ENCODE peak calls at places on chromosomes 4 and X, in four cellular contexts. E is tibial nerve, C is choroid plexus epithelial cell, P is iPS DF 6.9. M is an unnamed sample.

GRCh38 chr4:110490109-110490508 is 14.2 kb downstream of the ENPEP start:
- DNase-seq in E (no peak), C (no peak), P (no peak), M (no peak)

GRCh38 chrX:3415011-3415410 is 68.6 kb upstream of the MXRA5 start:
- DNase-seq in E (no peak), C (no peak), P (no peak), M (no peak)

GRCh38 chrX:134679226-134679625 is 21.0 kb upstream of the PLAC1 start:
- DNase-seq in E (no peak), C (peak; percentile 26), P (no peak), M (no peak)

GRCh38 chrX:43846558-43846957 is 35.7 kb downstream of the MAOB start:
- DNase-seq in E (no peak), C (no peak), P (no peak), M (no peak)

GRCh38 chr4:13266687-13267086 is 217.5 kb downstream of the RAB28 start:
- DNase-seq in E (no peak), C (no peak), P (no peak), M (no peak)

GRCh38 chr4:119314356-119314755 is 7.6 kb downstream of the FABP2 start:
- DNase-seq in E (no peak), C (peak; percentile 77), P (no peak), M (peak; percentile 53)

GRCh38 chr4:8315343-8316250 is 46.0 kb downstream of the HTRA3 start:
- DNase-seq in E (no peak), C (peak; percentile 89), P (peak; percentile 33), M (peak; percentile 43)

GRCh38 chrX:81174286-81174685 is 27.4 kb downstream of the HMGN5 start:
- DNase-seq in E (no peak), C (peak; percentile 48), P (no peak), M (peak; percentile 31)

GRCh38 chr4:108209489-108209888 is 40.8 kb upstream of the LEF1 start:
- DNase-seq in E (no peak), C (no peak), P (no peak), M (no peak)

GRCh38 chr4:166252487-166253402 is 379.7 kb downstream of the TLL1 start:
- DNase-seq in E (no peak), C (peak; percentile 51), P (peak; percentile 1), M (peak; percentile 44)

GRCh38 chr4:53477666-53478065 is 100.2 kb downstream of the FIP1L1 start:
- DNase-seq in E (no peak), C (no peak), P (no peak), M (no peak)
- H3K4me3 ChIP-seq in E (no peak overlapping the region), C (no peak overlapping the region), P (no peak overlapping the region), M (no peak overlapping the region)

GRCh38 chr4:24589448-24589847 is 5.1 kb upstream of the DHX15 start:
- DNase-seq in E (no peak), C (no peak), P (no peak), M (no peak)
- H3K4me3 ChIP-seq in E (no peak overlapping the region), C (no peak overlapping the region), P (no peak overlapping the region), M (no peak overlapping the region)

GRCh38 chrX:143632625-143633387 is 3.1 kb downstream of the SLITRK4 start:
- DNase-seq in E (no peak), C (no peak), P (no peak), M (no peak)
- H3K4me3 ChIP-seq in E (peak overlapping the region; percentile 54), C (no peak overlapping the region), P (no peak overlapping the region), M (no peak overlapping the region)

DNA sequence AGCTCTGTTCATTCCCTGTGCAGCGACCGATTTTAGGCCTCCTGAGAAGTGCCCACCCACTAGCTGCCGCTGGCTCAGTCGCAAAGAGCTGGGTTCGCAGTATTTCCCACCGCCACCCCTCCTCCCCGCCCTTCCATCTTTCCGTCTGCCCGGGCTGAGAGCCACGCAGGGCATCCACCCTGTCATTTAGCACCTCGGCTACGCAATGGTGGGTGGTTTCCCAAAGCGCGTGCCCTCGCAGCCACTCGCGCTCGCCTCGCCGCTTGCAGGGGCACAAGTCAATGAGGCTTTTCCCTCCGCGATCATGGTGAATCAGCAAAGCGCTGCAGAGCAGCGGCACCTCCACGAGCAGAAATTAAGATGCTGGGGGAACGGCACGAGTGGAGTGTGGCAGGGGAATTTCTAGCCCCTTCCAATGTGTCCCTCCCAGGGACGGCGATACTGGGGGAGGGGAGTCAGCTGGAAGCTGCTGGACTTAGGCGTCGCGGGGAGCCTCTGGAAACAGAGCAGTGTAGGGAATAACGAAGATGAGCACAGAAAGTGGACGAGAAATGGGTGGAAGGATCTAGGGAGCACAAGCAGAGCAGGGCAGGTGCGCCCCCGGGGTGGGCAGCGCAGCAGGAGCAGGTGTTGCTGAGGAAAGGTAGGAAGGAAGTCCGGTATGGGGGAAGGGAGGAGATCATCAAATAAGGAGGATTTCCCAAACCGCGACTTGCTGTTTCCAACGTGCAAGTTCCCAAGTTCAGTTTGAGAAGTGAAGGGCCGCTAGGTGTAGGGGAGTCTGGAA is 2.4 kb upstream of the PTCHD1 start:
- DNase-seq in E (no peak), C (no peak), P (no peak), M (no peak)
- H3K4me3 ChIP-seq in E (peak overlapping the region; percentile 43), C (no peak overlapping the region), P (peak overlapping the region; percentile 65), M (peak overlapping the region; percentile 2)

GRCh38 chr4:73139991-73140390 is 70.5 kb upstream of the COX18 start:
- DNase-seq in E (no peak), C (peak; percentile 62), P (no peak), M (no peak)
- H3K4me3 ChIP-seq in E (no peak overlapping the region), C (no peak overlapping the region), P (no peak overlapping the region), M (no peak overlapping the region)

DNA sequence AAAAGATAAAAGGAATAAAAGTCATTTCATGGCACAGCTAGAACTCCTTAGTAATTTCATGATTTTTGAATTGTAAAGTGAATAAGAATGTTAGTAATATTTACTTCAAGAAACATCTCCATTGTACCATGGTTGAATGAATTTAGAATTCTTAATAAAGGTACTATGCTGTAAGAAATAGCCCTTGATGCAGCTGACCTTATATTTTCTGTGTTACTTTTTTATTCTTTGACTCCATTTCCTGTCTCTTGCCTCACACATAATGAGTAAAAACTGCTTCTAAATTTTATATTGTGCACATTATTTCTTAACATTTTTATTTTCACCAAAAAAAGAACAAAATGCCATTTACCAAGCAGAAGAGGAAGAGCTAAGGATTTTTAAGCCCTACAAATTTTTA is 81.9 kb upstream of the PDHA2 start:
- DNase-seq in E (no peak), C (peak; percentile 18), P (no peak), M (peak; percentile 59)
- H3K4me3 ChIP-seq in E (no peak overlapping the region), C (no peak overlapping the region), P (no peak overlapping the region), M (no peak overlapping the region)

GRCh38 chr4:42347076-42347475 is 50.2 kb upstream of the SHISA3 start:
- DNase-seq in E (no peak), C (no peak), P (no peak), M (no peak)

GRCh38 chr4:42344260-42344659 is 53.0 kb upstream of the SHISA3 start:
- DNase-seq in E (no peak), C (no peak), P (no peak), M (no peak)

GRCh38 chr4:42348247-42348646 is 49.0 kb upstream of the SHISA3 start:
- DNase-seq in E (no peak), C (no peak), P (no peak), M (no peak)

GRCh38 chr4:42344749-42345148 is 52.5 kb upstream of the SHISA3 start:
- DNase-seq in E (no peak), C (no peak), P (no peak), M (no peak)

GRCh38 chr4:42345962-42346544 is 51.2 kb upstream of the SHISA3 start:
- DNase-seq in E (no peak), C (no peak), P (no peak), M (no peak)
- H3K4me3 ChIP-seq in E (no peak overlapping the region), C (no peak overlapping the region), P (no peak overlapping the region), M (no peak overlapping the region)

GRCh38 chrX:1451676-1452496 is 823 bp downstream of the ASMTL start:
- DNase-seq in E (no peak), C (no peak), P (no peak), M (no peak)

GRCh38 chrX:1452497-1453389 is at the start of gene ASMTL:
- DNase-seq in E (peak; percentile 99), C (peak; percentile 100), P (peak; percentile 85), M (peak; percentile 97)

GRCh38 chrX:1449581-1450149 is 3.0 kb downstream of the ASMTL start:
- DNase-seq in E (no peak), C (no peak), P (no peak), M (no peak)

GRCh38 chrX:1450381-1451161 is 2.1 kb downstream of the ASMTL start:
- DNase-seq in E (no peak), C (no peak), P (no peak), M (no peak)

GRCh38 chrX:1451251-1451675 is 1.4 kb downstream of the ASMTL start:
- DNase-seq in E (no peak), C (no peak), P (no peak), M (no peak)
- H3K4me3 ChIP-seq in E (peak overlapping the region; percentile 100), C (peak overlapping the region; percentile 89), P (peak overlapping the region; percentile 7), M (peak overlapping the region; percentile 97)

DNA sequence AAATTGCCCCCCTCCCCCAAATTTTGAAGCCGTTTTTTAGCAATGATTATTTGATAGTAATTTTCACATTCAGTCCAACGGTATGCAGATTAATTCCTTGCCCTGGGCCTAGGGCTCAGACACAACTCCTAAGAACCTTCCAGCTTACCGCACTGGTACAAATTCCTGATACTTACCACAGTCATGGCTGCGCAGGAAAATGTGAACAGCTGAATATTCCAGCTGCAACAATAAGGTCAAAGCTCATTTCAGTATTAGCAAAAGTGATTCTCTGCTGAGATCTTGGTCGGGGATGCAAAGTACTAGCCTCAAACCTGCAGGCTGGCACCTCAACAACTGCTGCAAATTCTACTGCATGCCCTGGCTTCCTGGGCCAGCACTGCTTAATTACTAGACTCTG is 3.0 kb downstream of the ATP11C start:
- DNase-seq in E (no peak), C (no peak), P (no peak), M (no peak)
- H3K4me3 ChIP-seq in E (no peak overlapping the region), C (no peak overlapping the region), P (no peak overlapping the region), M (peak overlapping the region; percentile 79)

DNA sequence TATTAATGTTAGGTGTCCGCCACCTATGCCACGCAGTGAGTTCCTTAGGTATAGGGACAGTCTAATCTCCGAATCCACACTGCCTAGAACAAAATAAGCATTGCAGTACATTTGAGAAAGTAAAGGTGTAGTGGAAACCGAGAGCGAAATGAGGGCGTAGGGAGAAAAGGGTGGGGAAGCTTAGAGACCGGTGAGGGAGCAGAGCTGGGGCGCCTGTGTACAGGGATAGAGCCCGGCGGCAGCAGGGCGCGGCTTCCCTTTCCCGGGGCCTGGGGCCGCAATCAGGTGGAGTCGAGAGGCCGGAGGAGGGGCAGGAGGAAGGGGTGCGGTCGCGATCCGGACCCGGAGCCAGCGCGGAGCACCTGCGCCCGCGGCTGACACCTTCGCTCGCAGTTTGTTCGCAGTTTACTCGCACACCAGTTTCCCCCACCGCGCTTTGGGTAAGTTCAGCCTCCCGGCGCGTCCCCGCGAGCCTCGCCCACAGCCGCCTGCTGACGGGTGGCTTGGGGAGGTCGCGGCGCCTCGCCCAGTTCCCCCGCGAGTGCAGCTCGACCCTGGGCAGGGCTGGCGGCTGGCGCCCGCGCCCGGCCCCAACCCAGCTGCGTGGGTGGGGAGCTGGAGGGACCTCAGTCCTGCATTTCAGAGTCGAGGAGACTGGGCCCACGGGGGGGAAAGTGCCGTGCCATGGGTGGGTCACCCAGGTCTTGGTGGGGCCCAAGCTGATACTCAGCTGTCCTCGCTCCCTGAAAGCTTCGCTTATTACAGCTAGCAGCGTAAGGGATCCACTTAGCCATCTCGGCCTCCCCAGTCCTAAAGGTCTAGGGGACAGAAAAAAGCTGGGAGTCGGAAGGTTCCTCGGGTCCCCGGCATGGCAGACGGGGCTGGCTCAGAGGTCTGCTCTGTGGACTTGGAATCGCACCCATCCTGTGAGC is at the start of gene ANXA3:
- DNase-seq in E (no peak), C (no peak), P (no peak), M (no peak)
- H3K4me3 ChIP-seq in E (peak within 1 kb of the TSS; percentile 65), C (peak within 1 kb of the TSS; percentile 70), P (peak within 1 kb of the TSS; percentile 56), M (no peak within 1 kb of the TSS)

M was measured in A673.